ENCODE peak calls at places on chromosome 4, in four cellular contexts. V, M, N and Z are unnamed samples.

GRCh38 chr4:152344001-152344400 is 191.9 kb downstream of the FBXW7 start:
- DNase-seq in V (no peak), M (no peak), N (no peak), Z (no peak)

GRCh38 chr4:76896731-76897521 is 1.0 kb downstream of the SOWAHB start:
- DNase-seq in V (peak), M (peak), N (peak), Z (no peak)

GRCh38 chr4:122710434-122711308 is 21.8 kb upstream of the BBS12 start:
- DNase-seq in V (no peak), M (no peak), N (peak), Z (no peak)

GRCh38 chr4:113474017-113474416 is 287.5 kb downstream of the CAMK2D start:
- DNase-seq in V (no peak), M (no peak), N (peak), Z (no peak)

GRCh38 chr4:94508256-94508655 is 56.5 kb downstream of the PDLIM5 start:
- DNase-seq in V (no peak), M (no peak), N (peak), Z (no peak)

GRCh38 chr4:105092356-105092755 is 54.3 kb upstream of the TET2 start:
- DNase-seq in V (no peak), M (no peak), N (peak), Z (no peak)

GRCh38 chr4:87633239-87633638 is 16.8 kb upstream of the DMP1 start:
- DNase-seq in V (no peak), M (no peak), N (peak), Z (peak)

GRCh38 chr4:854356-854755 is 28.4 kb upstream of the CPLX1 start:
- DNase-seq in V (no peak), M (no peak), N (no peak), Z (no peak)

GRCh38 chr4:140296871-140297570 is 76.4 kb upstream of the SCOC start:
- DNase-seq in V (peak), M (no peak), N (no peak), Z (no peak)

GRCh38 chr4:1400191-1400805 is 5.9 kb downstream of the NKX1-1 start:
- DNase-seq in V (no peak), M (no peak), N (no peak), Z (no peak)